ENCODE peak calls at places on chromosomes 16 and 17, in five cellular contexts. One of them, this sample, is unnamed.

GRCh38 chr16:1871974-1872635 is at the start of gene MEIOB:
- DNase-seq in fibroblast of pulmonary artery: no peak
- DNase-seq in GM04503: no peak
- DNase-seq in occipital lobe: no peak
- DNase-seq in Peyer's patch: no peak
- DNase-seq in this sample: peak

GRCh38 chr16:2841606-2842339 is 11.7 kb downstream of the ZG16B start:
- DNase-seq in occipital lobe: no peak
- DNase-seq in Peyer's patch: no peak
- DNase-seq in GM04503: no peak
- DNase-seq in fibroblast of pulmonary artery: no peak
- DNase-seq in this sample: no peak

GRCh38 chr16:89565256-89565505 is 4.7 kb downstream of the RPL13 start:
- DNase-seq in GM04503: no peak
- DNase-seq in fibroblast of pulmonary artery: no peak
- DNase-seq in Peyer's patch: no peak
- DNase-seq in occipital lobe: no peak
- DNase-seq in this sample: no peak

GRCh38 chr17:67198131-67198530 is 46.9 kb downstream of the HELZ start:
- DNase-seq in fibroblast of pulmonary artery: no peak
- DNase-seq in occipital lobe: no peak
- DNase-seq in GM04503: no peak
- DNase-seq in Peyer's patch: no peak
- DNase-seq in this sample: no peak

GRCh38 chr16:54446639-54447038 is 160.1 kb upstream of the IRX3 start:
- DNase-seq in occipital lobe: peak
- DNase-seq in fibroblast of pulmonary artery: peak
- DNase-seq in GM04503: peak
- DNase-seq in Peyer's patch: no peak
- DNase-seq in this sample: no peak

GRCh38 chr17:40486513-40487370 is 14.7 kb downstream of the TNS4 start:
- DNase-seq in fibroblast of pulmonary artery: peak
- DNase-seq in GM04503: peak
- DNase-seq in Peyer's patch: no peak
- DNase-seq in occipital lobe: no peak
- DNase-seq in this sample: no peak

GRCh38 chr17:48647103-48647963 is 21.2 kb upstream of the HOXB9 start:
- DNase-seq in occipital lobe: no peak
- DNase-seq in fibroblast of pulmonary artery: no peak
- DNase-seq in Peyer's patch: no peak
- DNase-seq in GM04503: no peak
- DNase-seq in this sample: no peak

GRCh38 chr17:28747046-28747691 is 3.4 kb downstream of the TRAF4 start:
- DNase-seq in fibroblast of pulmonary artery: no peak
- DNase-seq in GM04503: no peak
- DNase-seq in occipital lobe: peak
- DNase-seq in Peyer's patch: no peak
- DNase-seq in this sample: no peak

GRCh38 chr17:8572767-8573166 is 57.8 kb downstream of the MYH10 start:
- DNase-seq in fibroblast of pulmonary artery: peak
- DNase-seq in occipital lobe: no peak
- DNase-seq in GM04503: no peak
- DNase-seq in Peyer's patch: no peak
- DNase-seq in this sample: no peak

GRCh38 chr16:88284626-88285513 is 97.9 kb upstream of the ZNF469 start:
- DNase-seq in Peyer's patch: no peak
- DNase-seq in GM04503: no peak
- DNase-seq in fibroblast of pulmonary artery: no peak
- DNase-seq in occipital lobe: no peak
- DNase-seq in this sample: no peak

GRCh38 chr17:75450270-75450669 is 6.2 kb upstream of the TMEM94 start:
- DNase-seq in fibroblast of pulmonary artery: no peak
- DNase-seq in Peyer's patch: no peak
- DNase-seq in GM04503: no peak
- DNase-seq in occipital lobe: no peak
- DNase-seq in this sample: no peak